ENCODE peak calls at places on chromosomes 6 and 20, in nine cellular contexts. V is activated naive CD4-positive, alpha-beta T cell treated with anti-CD3 and anti-CD28 coated beads, Interleukin-2, amount 50 U/mL, for 72 hours; G is right cardiac atrium; Q is stimulated activated naive B cell treated with anti-CD40 and anti-IgM and Interleukin-4, amounts not matched to agents 10 μg/mL and 1 μg/mL and 100 μg/mL, for 72 hours; U is SK-N-SH treated with all-trans-retinoic acid at 6 μM for 48 hours; P is HepG2; X is CD4-positive, alpha-beta T cell; Z is naive thymus-derived CD8-positive, alpha-beta T cell; F is PC-3. S is an unnamed sample.

GRCh38 chr20:36744764-36745191 is 1.1 kb downstream of the NDRG3 start:
- ATAC-seq in P (peak; percentile 47), G (peak; percentile 81), F (peak; percentile 54), Q (no peak), Z (no peak), V (no peak), X (no peak), U (peak; percentile 45), S (no peak)

GRCh38 chr6:88869263-88870023 is 94.0 kb downstream of the RNGTT start:
- ATAC-seq in F (peak; percentile 61), G (no peak), Q (no peak), P (no peak), V (no peak), X (no peak), Z (no peak), U (peak; percentile 35), S (no peak)

GRCh38 chr6:152232494-152233151 is 404.5 kb downstream of the SYNE1 start:
- ATAC-seq in F (peak; percentile 43), V (peak; percentile 52), X (peak; percentile 56), P (peak; percentile 67), Q (no peak), G (peak; percentile 93), U (peak; percentile 82), Z (peak; percentile 55), S (no peak)

GRCh38 chr6:105424177-105424783 is 21.4 kb upstream of the PREP start:
- ATAC-seq in F (peak; percentile 61), V (peak; percentile 62), Z (peak; percentile 77), Q (peak; percentile 76), U (peak; percentile 94), P (peak; percentile 63), G (peak; percentile 40), X (peak; percentile 74), S (no peak)

GRCh38 chr6:168877821-168878282 is 375.8 kb downstream of the THBS2 start:
- ATAC-seq in X (no peak), Q (no peak), F (no peak), Z (no peak), G (peak; percentile 28), U (no peak), V (no peak), P (peak; percentile 22), S (no peak)

GRCh38 chr20:44134897-44135810 is 51.8 kb downstream of the JPH2 start:
- ATAC-seq in X (peak; percentile 60), F (no peak), P (peak; percentile 39), Z (peak; percentile 23), U (no peak), Q (peak; percentile 96), G (no peak), V (peak; percentile 79), S (no peak)

GRCh38 chr6:35439308-35439707 is 12.8 kb upstream of the FANCE start:
- ATAC-seq in V (no peak), Z (no peak), U (no peak), X (no peak), P (peak; percentile 15), F (no peak), Q (no peak), G (no peak), S (no peak)

GRCh38 chr6:70531133-70531532 is 35.6 kb upstream of the SDHAF4 start:
- ATAC-seq in Q (peak; percentile 89), P (no peak), U (no peak), X (no peak), V (no peak), F (no peak), Z (no peak), G (no peak), S (no peak)

GRCh38 chr6:52304917-52305316 is 20.4 kb upstream of the MCM3 start:
- ATAC-seq in Z (peak; percentile 19), X (peak; percentile 25), Q (peak; percentile 71), U (peak; percentile 57), F (no peak), V (peak; percentile 24), P (no peak), G (peak; percentile 81), S (peak; percentile 57)

GRCh38 chr6:167788531-167788903 is 38.2 kb upstream of the AFDN start:
- ATAC-seq in Q (no peak), F (no peak), P (no peak), V (no peak), X (no peak), U (no peak), G (no peak), Z (no peak), S (no peak)

GRCh38 chr6:112311950-112312547 is 35.1 kb upstream of the RFPL4B start:
- ATAC-seq in X (peak; percentile 34), Z (no peak), U (peak; percentile 70), V (no peak), F (no peak), P (peak; percentile 50), Q (no peak), G (no peak), S (no peak)

GRCh38 chr6:64294034-64294433 is 658.4 kb downstream of the PHF3 start:
- ATAC-seq in F (peak; percentile 55), Z (no peak), P (no peak), U (no peak), Q (no peak), X (no peak), V (no peak), G (no peak), S (no peak)

GRCh38 chr20:51500311-51500710 is 42.2 kb downstream of the NFATC2 start:
- ATAC-seq in U (no peak), G (no peak), F (peak; percentile 49), X (peak; percentile 84), P (no peak), Z (peak; percentile 78), Q (peak; percentile 86), V (peak; percentile 78), S (no peak)

GRCh38 chr6:25448965-25449538 is 169.9 kb downstream of the CARMIL1 start:
- ATAC-seq in V (no peak), G (no peak), F (no peak), P (no peak), Z (no peak), X (no peak), Q (no peak), U (no peak), S (no peak)

GRCh38 chr6:4672772-4673171 is 103.4 kb upstream of the CDYL start:
- ATAC-seq in Q (no peak), V (no peak), Z (no peak), P (no peak), X (no peak), G (peak; percentile 59), U (no peak), F (no peak), S (no peak)

GRCh38 chr6:7542878-7543394 is 1.5 kb downstream of the DSP start:
- ATAC-seq in Q (no peak), F (peak; percentile 45), U (peak; percentile 9), X (no peak), P (peak; percentile 63), V (no peak), G (peak; percentile 63), Z (peak; percentile 23), S (peak; percentile 54)

GRCh38 chr20:1376453-1377270 is 16.2 kb downstream of the FKBP1A start:
- ATAC-seq in X (no peak), G (no peak), Z (no peak), U (no peak), Q (peak; percentile 71), P (no peak), F (no peak), V (no peak), S (no peak)

GRCh38 chr6:73513496-73513854 is 7.4 kb downstream of the EEF1A1 start:
- ATAC-seq in F (peak; percentile 3), Z (no peak), V (no peak), X (no peak), G (no peak), U (peak; percentile 7), Q (peak; percentile 3), P (peak; percentile 5), S (no peak)

GRCh38 chr20:38191654-38192053 is 26.6 kb upstream of the TGM2 start:
- ATAC-seq in Z (no peak), P (no peak), X (no peak), Q (no peak), U (no peak), V (no peak), G (no peak), F (peak; percentile 31), S (no peak)

GRCh38 chr6:93407186-93407585 is 12.2 kb downstream of the EPHA7 start:
- ATAC-seq in V (no peak), F (no peak), P (no peak), X (no peak), Q (no peak), U (no peak), G (no peak), Z (no peak), S (no peak)

GRCh38 chr6:13504611-13505344 is 17.4 kb upstream of the GFOD1 start:
- ATAC-seq in X (no peak), U (no peak), Z (no peak), G (no peak), Q (no peak), F (no peak), V (no peak), P (peak; percentile 74), S (no peak)